ENCODE peak calls at places on chromosomes 5 and 9, in six cellular contexts. V is SK-MEL-5; Z is H9; H is central memory CD4-positive, alpha-beta T cell; X is GM20000; U is substantia nigra. G is an unnamed sample.

GRCh38 chr9:30697958-30698357 is 1686.5 kb upstream of the ACO1 start:
- DNase-seq in V (no peak), Z (no peak), H (no peak), X (no peak), U (no peak), G (no peak)

GRCh38 chr9:81474792-81475191 is 214.6 kb downstream of the TLE1 start:
- DNase-seq in V (no peak), Z (no peak), H (no peak), X (no peak), U (no peak), G (no peak)

GRCh38 chr5:6712582-6713273 is 504 bp upstream of the TENT4A start:
- DNase-seq in V (peak; percentile 98), Z (peak; percentile 97), H (peak; percentile 99), X (peak; percentile 95), U (peak; percentile 91), G (peak; percentile 94)

GRCh38 chr5:91379602-91380490 is 3.3 kb downstream of the ARRDC3 start:
- DNase-seq in V (peak; percentile 96), Z (peak; percentile 96), H (peak; percentile 96), X (peak; percentile 91), U (peak; percentile 85), G (peak; percentile 97)

GRCh38 chr5:104071887-104072286 is 509.3 kb upstream of the NUDT12 start:
- DNase-seq in V (no peak), Z (no peak), H (no peak), X (no peak), U (no peak), G (no peak)

GRCh38 chr9:137406876-137407589 is 15.9 kb downstream of the EXD3 start:
- DNase-seq in V (no peak), Z (peak; percentile 80), H (peak; percentile 51), X (peak; percentile 92), U (peak; percentile 41), G (peak; percentile 50)

GRCh38 chr5:132905938-132906337 is 32.5 kb downstream of the LEAP2 start:
- DNase-seq in V (no peak), Z (no peak), H (no peak), X (no peak), U (no peak), G (peak; percentile 19)

GRCh38 chr9:21017092-21017491 is 14.3 kb downstream of the HACD4 start:
- DNase-seq in V (no peak), Z (no peak), H (no peak), X (no peak), U (no peak), G (no peak)

GRCh38 chr9:2288309-2288708 is 273.2 kb downstream of the SMARCA2 start:
- DNase-seq in V (no peak), Z (no peak), H (no peak), X (no peak), U (no peak), G (no peak)

GRCh38 chr5:133885566-133885965 is 82.9 kb downstream of the C5orf15 start:
- DNase-seq in V (no peak), Z (no peak), H (no peak), X (no peak), U (no peak), G (no peak)

GRCh38 chr5:17094830-17095229 is 122.6 kb upstream of the BASP1 start:
- DNase-seq in V (no peak), Z (no peak), H (no peak), X (no peak), U (no peak), G (no peak)

GRCh38 chr5:113389116-113389515 is 45.7 kb downstream of the TSSK1B start:
- DNase-seq in V (no peak), Z (no peak), H (no peak), X (no peak), U (no peak), G (no peak)

GRCh38 chr9:76704601-76705204 is 59.5 kb upstream of the PCA3 start:
- DNase-seq in V (peak; percentile 78), Z (no peak), H (peak; percentile 43), X (peak; percentile 42), U (no peak), G (peak; percentile 77)

GRCh38 chr9:121564861-121565260 is 65.2 kb upstream of the GGTA1 start:
- DNase-seq in V (no peak), Z (no peak), H (no peak), X (no peak), U (no peak), G (peak; percentile 29)

G was measured in COR-L47.